ENCODE peak calls at places on chromosome 18, in five cellular contexts. K, E, R, Y and A are unnamed samples.

GRCh38 chr18:21740474-21740723 is 193 bp upstream of the MIB1 start:
- DNase-seq in K (no peak), E (peak; percentile 98), R (peak; percentile 94), Y (no peak), A (no peak)

GRCh38 chr18:56884511-56884910 is 233.4 kb downstream of the WDR7 start:
- DNase-seq in K (no peak), E (no peak), R (no peak), Y (no peak), A (no peak)

GRCh38 chr18:50961974-50962373 is 5.9 kb upstream of the ELAC1 start:
- DNase-seq in K (no peak), E (no peak), R (no peak), Y (no peak), A (no peak)

GRCh38 chr18:61738042-61738441 is 154.8 kb downstream of the RNF152 start:
- DNase-seq in K (no peak), E (no peak), R (no peak), Y (no peak), A (no peak)

GRCh38 chr18:21242141-21243040 is at the start of gene GREB1L:
- DNase-seq in K (no peak), E (peak; percentile 45), R (no peak), Y (peak; percentile 78), A (no peak)

GRCh38 chr18:32730068-32730467 is 42.8 kb downstream of the KLHL14 start:
- DNase-seq in K (no peak), E (no peak), R (no peak), Y (no peak), A (no peak)

GRCh38 chr18:54905629-54906028 is 53.6 kb downstream of the CCDC68 start:
- DNase-seq in K (no peak), E (no peak), R (no peak), Y (no peak), A (no peak)

GRCh38 chr18:11658989-11659388 is 30.1 kb upstream of the GNAL start:
- DNase-seq in K (no peak), E (peak; percentile 52), R (no peak), Y (no peak), A (no peak)

GRCh38 chr18:35510071-35511010 is 12.6 kb upstream of the INO80C start:
- DNase-seq in K (no peak), E (no peak), R (no peak), Y (no peak), A (no peak)

GRCh38 chr18:55416791-55417190 is 171.2 kb downstream of the TCF4 start:
- DNase-seq in K (no peak), E (no peak), R (no peak), Y (peak; percentile 34), A (no peak)

GRCh38 chr18:59697236-59697932 is at the start of gene CCBE1:
- DNase-seq in K (no peak), E (peak; percentile 55), R (no peak), Y (peak; percentile 79), A (no peak)

GRCh38 chr18:183769-184168 is 25.4 kb downstream of the USP14 start:
- DNase-seq in K (no peak), E (no peak), R (no peak), Y (no peak), A (no peak)

GRCh38 chr18:76486600-76486999 is 8.4 kb downstream of the ZNF516 start:
- DNase-seq in K (no peak), E (no peak), R (no peak), Y (no peak), A (no peak)

GRCh38 chr18:28115149-28115550 is 61.8 kb downstream of the CDH2 start:
- DNase-seq in K (no peak), E (no peak), R (no peak), Y (no peak), A (peak; percentile 52)

GRCh38 chr18:11995445-11996189 is 14.3 kb downstream of the IMPA2 start:
- DNase-seq in K (peak; percentile 46), E (peak; percentile 85), R (peak; percentile 83), Y (peak; percentile 73), A (peak; percentile 48)

GRCh38 chr18:21391074-21391673 is 149.1 kb downstream of the GREB1L start:
- DNase-seq in K (no peak), E (no peak), R (no peak), Y (no peak), A (no peak)

GRCh38 chr18:44682871-44683221 is 2.2 kb downstream of the SETBP1 start:
- DNase-seq in K (no peak), E (no peak), R (no peak), Y (peak; percentile 23), A (no peak)

GRCh38 chr18:12325726-12326245 is 17.7 kb downstream of the TUBB6 start:
- DNase-seq in K (no peak), E (no peak), R (no peak), Y (no peak), A (no peak)

GRCh38 chr18:77114564-77115391 is 17.8 kb downstream of the MBP start:
- DNase-seq in K (peak; percentile 62), E (peak; percentile 96), R (peak; percentile 98), Y (no peak), A (peak; percentile 54)

GRCh38 chr18:13284330-13285027 is 65.9 kb downstream of the LDLRAD4 start:
- DNase-seq in K (no peak), E (no peak), R (no peak), Y (no peak), A (no peak)

GRCh38 chr18:10239138-10239537 is 215.3 kb upstream of the APCDD1 start:
- DNase-seq in K (no peak), E (no peak), R (no peak), Y (no peak), A (no peak)

GRCh38 chr18:13582283-13582682 is 144.1 kb downstream of the FAM210A start:
- DNase-seq in K (no peak), E (no peak), R (no peak), Y (no peak), A (no peak)

GRCh38 chr18:70781860-70782453 is 493.1 kb downstream of the SOCS6 start:
- DNase-seq in K (peak; percentile 65), E (no peak), R (peak; percentile 14), Y (peak; percentile 26), A (peak; percentile 3)

GRCh38 chr18:35005963-35006577 is 35.1 kb upstream of the MAPRE2 start:
- DNase-seq in K (no peak), E (no peak), R (peak; percentile 20), Y (no peak), A (peak; percentile 27)

GRCh38 chr18:44729631-44730101 is 49.0 kb downstream of the SETBP1 start:
- DNase-seq in K (peak; percentile 56), E (no peak), R (no peak), Y (peak; percentile 62), A (peak; percentile 32)

GRCh38 chr18:10086458-10086857 is 172.6 kb downstream of the VAPA start:
- DNase-seq in K (no peak), E (no peak), R (no peak), Y (no peak), A (no peak)

DNA sequence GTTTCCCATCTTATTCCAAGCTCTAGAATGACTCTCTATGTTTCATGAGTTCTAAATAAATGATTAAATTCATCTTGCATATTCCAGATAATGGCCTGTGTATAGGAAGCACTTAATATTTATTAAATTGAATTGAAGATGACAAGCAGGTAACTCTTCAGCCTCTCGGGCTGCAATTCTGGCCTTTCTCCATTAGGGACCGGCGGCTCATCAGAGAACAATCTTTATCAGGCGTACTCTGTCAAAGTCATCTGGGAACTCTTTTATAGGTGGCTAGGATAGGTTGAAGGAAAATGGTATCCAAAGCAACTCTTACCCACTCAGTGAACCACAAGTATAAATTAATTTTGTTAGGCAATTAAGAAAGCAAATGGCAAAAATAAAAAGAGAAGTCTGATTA is 308.5 kb downstream of the NOL4 start:
- DNase-seq in K (no peak), E (no peak), R (no peak), Y (peak; percentile 21), A (no peak)
- TF ChIP-seq CTCF in K (no peak), E (no peak), R (no peak), Y (peak; percentile 12), A (no peak)

DNA sequence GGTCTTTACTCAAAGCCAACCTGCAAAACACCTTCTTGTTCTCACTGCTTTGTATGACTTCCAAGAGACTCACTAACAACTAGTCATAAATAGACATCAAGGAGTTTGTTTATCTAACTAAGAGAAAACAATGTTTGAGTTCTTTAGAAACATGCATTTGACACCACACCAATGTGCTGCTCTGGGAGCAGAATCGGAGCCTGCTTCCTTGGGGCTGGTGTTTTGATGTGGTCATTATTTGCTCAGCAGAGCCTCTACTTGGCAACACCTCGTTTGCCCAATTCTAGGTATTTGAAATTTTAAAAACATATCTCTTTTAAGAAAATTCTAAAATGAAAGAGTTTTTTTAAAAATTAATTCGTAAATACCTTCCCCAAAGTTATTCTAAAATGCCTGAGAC is 167.5 kb downstream of the BCL2 start:
- DNase-seq in K (peak; percentile 45), E (no peak), R (no peak), Y (no peak), A (no peak)
- H3K27ac ChIP-seq in K (no peak overlapping the region), E (no peak overlapping the region), R (no peak overlapping the region), Y (no peak overlapping the region), A (no peak overlapping the region)

GRCh38 chr18:48918156-48918555 is 32.6 kb downstream of the SMAD7 start:
- DNase-seq in K (no peak), E (no peak), R (no peak), Y (no peak), A (no peak)

GRCh38 chr18:48917579-48918101 is 33.1 kb downstream of the SMAD7 start:
- DNase-seq in K (no peak), E (no peak), R (no peak), Y (no peak), A (no peak)

GRCh38 chr18:48919547-48919946 is 31.2 kb downstream of the SMAD7 start:
- DNase-seq in K (no peak), E (no peak), R (no peak), Y (no peak), A (no peak)

GRCh38 chr18:48920408-48921038 is 30.2 kb downstream of the SMAD7 start:
- DNase-seq in K (no peak), E (no peak), R (no peak), Y (no peak), A (no peak)

DNA sequence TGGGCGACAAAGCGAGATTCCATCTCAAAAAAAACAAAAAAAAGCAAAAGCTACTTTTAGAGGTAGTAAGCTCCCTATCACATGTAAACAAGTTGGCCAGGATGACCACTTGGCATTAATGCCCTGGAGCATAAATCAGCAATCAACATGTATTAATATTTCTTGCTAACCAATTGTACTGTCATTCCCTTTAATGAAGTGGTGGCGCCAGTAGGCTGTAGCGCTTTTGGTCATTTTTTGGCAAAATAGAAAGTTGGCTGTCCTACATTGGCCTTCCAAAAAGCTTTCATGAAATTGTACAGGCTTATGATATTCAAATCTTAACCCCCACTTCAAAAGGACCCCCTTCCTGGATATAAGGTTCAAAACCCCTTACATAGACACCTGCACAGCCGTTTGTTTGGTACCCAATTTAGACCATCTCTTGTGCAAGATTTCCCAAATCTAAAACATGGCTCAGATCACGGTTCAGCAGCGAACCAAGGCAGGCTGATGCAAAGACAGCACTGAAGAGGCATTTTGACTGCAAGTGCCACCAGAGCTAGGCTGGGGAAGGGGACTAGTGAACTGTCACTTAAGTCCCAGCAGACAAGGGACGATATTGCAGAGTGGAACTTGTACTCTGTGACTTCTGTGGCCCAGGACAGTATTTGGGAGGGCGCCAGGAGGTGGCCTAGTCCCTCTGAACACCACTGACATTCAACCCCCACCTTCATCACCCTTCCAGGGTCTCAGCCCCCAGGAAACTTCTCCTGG is 31.9 kb downstream of the SMAD7 start:
- DNase-seq in K (no peak), E (no peak), R (no peak), Y (no peak), A (no peak)
- TF ChIP-seq CTCF in K (no peak), E (no peak), R (no peak), Y (no peak), A (no peak)

DNA sequence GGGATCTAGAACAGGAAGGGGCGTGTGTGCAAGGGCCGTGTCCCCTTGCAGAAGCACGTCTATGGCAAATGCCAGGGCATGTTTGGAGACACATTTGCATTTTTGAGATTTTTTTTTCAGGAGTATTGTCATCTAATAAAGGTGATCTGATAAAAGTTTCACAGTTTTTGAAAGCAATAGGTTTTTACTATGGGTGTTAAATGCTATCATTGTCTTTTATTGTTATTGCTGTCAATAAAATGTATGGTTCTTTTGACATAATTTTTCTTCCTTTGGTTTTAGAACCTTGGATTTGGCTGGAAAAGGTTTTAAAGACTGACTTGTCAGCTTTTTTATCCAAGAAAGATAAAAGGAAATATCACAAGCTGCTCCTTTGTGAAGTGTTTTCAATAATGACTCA is 52.2 kb downstream of the MTCL1 start:
- DNase-seq in K (no peak), E (no peak), R (no peak), Y (no peak), A (no peak)
- H3K27ac ChIP-seq in K (no peak overlapping the region), E (no peak overlapping the region), R (no peak overlapping the region), Y (no peak overlapping the region), A (no peak overlapping the region)